ENCODE peak calls at places on chromosomes 16 and 17, in six cellular contexts. One of them, this sample, is unnamed.

GRCh38 chr17:18004345-18004744 is 31.7 kb downstream of the DRC3 start:
- DNase-seq in HFFc6: no peak
- DNase-seq in C1 segment of cervical spinal cord: no peak
- DNase-seq in IMR-90: peak
- DNase-seq in heart right ventricle: no peak
- DNase-seq in GM12864: no peak
- DNase-seq in this sample: no peak

GRCh38 chr17:51161541-51161940 is 4.7 kb upstream of the NME2 start:
- DNase-seq in GM12864: no peak
- DNase-seq in heart right ventricle: no peak
- DNase-seq in IMR-90: no peak
- DNase-seq in HFFc6: no peak
- DNase-seq in C1 segment of cervical spinal cord: no peak
- DNase-seq in this sample: no peak

GRCh38 chr16:84643180-84643583 is 5.1 kb upstream of the KLHL36 start:
- DNase-seq in heart right ventricle: peak
- DNase-seq in GM12864: no peak
- DNase-seq in HFFc6: peak
- DNase-seq in IMR-90: peak
- DNase-seq in C1 segment of cervical spinal cord: no peak
- DNase-seq in this sample: no peak

GRCh38 chr17:40952675-40953074 is 14.1 kb downstream of the KRT39 start:
- DNase-seq in IMR-90: peak
- DNase-seq in GM12864: no peak
- DNase-seq in heart right ventricle: no peak
- DNase-seq in C1 segment of cervical spinal cord: no peak
- DNase-seq in HFFc6: peak
- DNase-seq in this sample: no peak

GRCh38 chr16:67100569-67101300 is 9.0 kb upstream of the PHAF1 start:
- DNase-seq in C1 segment of cervical spinal cord: no peak
- DNase-seq in heart right ventricle: no peak
- DNase-seq in IMR-90: peak
- DNase-seq in GM12864: no peak
- DNase-seq in HFFc6: peak
- DNase-seq in this sample: no peak

GRCh38 chr17:63988741-63989621 is 9.2 kb upstream of the PRR29 start:
- DNase-seq in GM12864: no peak
- DNase-seq in IMR-90: no peak
- DNase-seq in HFFc6: no peak
- DNase-seq in C1 segment of cervical spinal cord: no peak
- DNase-seq in heart right ventricle: no peak
- DNase-seq in this sample: no peak

GRCh38 chr16:9262941-9263340 is 171.5 kb downstream of the HAPSTR1 start:
- DNase-seq in GM12864: no peak
- DNase-seq in HFFc6: no peak
- DNase-seq in IMR-90: no peak
- DNase-seq in C1 segment of cervical spinal cord: no peak
- DNase-seq in heart right ventricle: no peak
- DNase-seq in this sample: no peak

GRCh38 chr17:21375757-21376584 is at the start of gene KCNJ12:
- DNase-seq in GM12864: no peak
- DNase-seq in IMR-90: no peak
- DNase-seq in heart right ventricle: peak
- DNase-seq in HFFc6: no peak
- DNase-seq in C1 segment of cervical spinal cord: no peak
- DNase-seq in this sample: no peak

GRCh38 chr17:17413215-17413792 is 63.5 kb upstream of the MED9 start:
- DNase-seq in HFFc6: no peak
- DNase-seq in C1 segment of cervical spinal cord: no peak
- DNase-seq in IMR-90: no peak
- DNase-seq in heart right ventricle: no peak
- DNase-seq in GM12864: no peak
- DNase-seq in this sample: no peak

GRCh38 chr17:77717941-77718668 is 240.4 kb upstream of the TNRC6C start:
- DNase-seq in C1 segment of cervical spinal cord: no peak
- DNase-seq in HFFc6: no peak
- DNase-seq in GM12864: no peak
- DNase-seq in heart right ventricle: no peak
- DNase-seq in IMR-90: no peak
- DNase-seq in this sample: no peak

GRCh38 chr16:82936941-82937551 is 310.3 kb downstream of the CDH13 start:
- DNase-seq in GM12864: no peak
- DNase-seq in C1 segment of cervical spinal cord: no peak
- DNase-seq in heart right ventricle: no peak
- DNase-seq in IMR-90: peak
- DNase-seq in HFFc6: no peak
- DNase-seq in this sample: no peak

GRCh38 chr16:10897134-10897533 is 20.1 kb downstream of the CIITA start:
- DNase-seq in C1 segment of cervical spinal cord: no peak
- DNase-seq in GM12864: no peak
- DNase-seq in heart right ventricle: no peak
- DNase-seq in HFFc6: no peak
- DNase-seq in IMR-90: no peak
- DNase-seq in this sample: no peak

GRCh38 chr16:68375801-68376536 is 65.2 kb downstream of the PRMT7 start:
- DNase-seq in GM12864: no peak
- DNase-seq in C1 segment of cervical spinal cord: no peak
- DNase-seq in IMR-90: no peak
- DNase-seq in HFFc6: no peak
- DNase-seq in heart right ventricle: no peak
- DNase-seq in this sample: no peak

GRCh38 chr16:77238593-77238992 is 39.4 kb downstream of the SYCE1L start:
- DNase-seq in IMR-90: no peak
- DNase-seq in HFFc6: no peak
- DNase-seq in heart right ventricle: no peak
- DNase-seq in GM12864: no peak
- DNase-seq in C1 segment of cervical spinal cord: no peak
- DNase-seq in this sample: no peak

GRCh38 chr17:74163271-74163821 is 40.1 kb upstream of the RPL38 start:
- DNase-seq in C1 segment of cervical spinal cord: no peak
- DNase-seq in HFFc6: no peak
- DNase-seq in GM12864: no peak
- DNase-seq in IMR-90: no peak
- DNase-seq in heart right ventricle: no peak
- DNase-seq in this sample: no peak

GRCh38 chr17:38465420-38466345 is 37.4 kb downstream of the ARHGAP23 start:
- DNase-seq in GM12864: no peak
- DNase-seq in IMR-90: peak
- DNase-seq in HFFc6: peak
- DNase-seq in heart right ventricle: peak
- DNase-seq in C1 segment of cervical spinal cord: no peak
- DNase-seq in this sample: no peak

GRCh38 chr17:67055041-67055443 is 10.7 kb downstream of the CACNG1 start:
- DNase-seq in C1 segment of cervical spinal cord: no peak
- DNase-seq in IMR-90: no peak
- DNase-seq in heart right ventricle: no peak
- DNase-seq in HFFc6: no peak
- DNase-seq in GM12864: no peak
- DNase-seq in this sample: no peak

GRCh38 chr16:10972108-10972955 is 28.0 kb downstream of the CLEC16A start:
- DNase-seq in C1 segment of cervical spinal cord: no peak
- DNase-seq in GM12864: no peak
- DNase-seq in HFFc6: no peak
- DNase-seq in heart right ventricle: no peak
- DNase-seq in IMR-90: no peak
- DNase-seq in this sample: no peak

GRCh38 chr17:39018267-39019134 is 51.3 kb upstream of the FBXO47 start:
- DNase-seq in heart right ventricle: no peak
- DNase-seq in C1 segment of cervical spinal cord: no peak
- DNase-seq in IMR-90: no peak
- DNase-seq in GM12864: peak
- DNase-seq in HFFc6: no peak
- DNase-seq in this sample: peak

GRCh38 chr16:878071-878784 is 77.7 kb upstream of the GNG13 start:
- DNase-seq in C1 segment of cervical spinal cord: no peak
- DNase-seq in IMR-90: peak
- DNase-seq in heart right ventricle: no peak
- DNase-seq in HFFc6: no peak
- DNase-seq in GM12864: no peak
- DNase-seq in this sample: no peak

GRCh38 chr16:67404740-67405226 is 11.5 kb upstream of the TPPP3 start:
- DNase-seq in GM12864: no peak
- DNase-seq in C1 segment of cervical spinal cord: no peak
- DNase-seq in heart right ventricle: no peak
- DNase-seq in HFFc6: no peak
- DNase-seq in IMR-90: no peak
- DNase-seq in this sample: no peak

GRCh38 chr17:57020208-57020607 is 42.3 kb downstream of the SCPEP1 start:
- DNase-seq in heart right ventricle: no peak
- DNase-seq in IMR-90: no peak
- DNase-seq in HFFc6: no peak
- DNase-seq in C1 segment of cervical spinal cord: no peak
- DNase-seq in GM12864: no peak
- DNase-seq in this sample: no peak

GRCh38 chr16:48607056-48607825 is 2.7 kb downstream of the N4BP1 start:
- DNase-seq in C1 segment of cervical spinal cord: no peak
- DNase-seq in HFFc6: peak
- DNase-seq in heart right ventricle: no peak
- DNase-seq in GM12864: no peak
- DNase-seq in IMR-90: peak
- DNase-seq in this sample: no peak

GRCh38 chr16:23282508-23282907 is 19.6 kb upstream of the SCNN1B start:
- DNase-seq in IMR-90: no peak
- DNase-seq in GM12864: no peak
- DNase-seq in HFFc6: no peak
- DNase-seq in C1 segment of cervical spinal cord: no peak
- DNase-seq in heart right ventricle: no peak
- DNase-seq in this sample: no peak

GRCh38 chr17:2174048-2174447 is 119.1 kb downstream of the HIC1 start:
- DNase-seq in heart right ventricle: no peak
- DNase-seq in C1 segment of cervical spinal cord: no peak
- DNase-seq in HFFc6: no peak
- DNase-seq in GM12864: no peak
- DNase-seq in IMR-90: peak
- DNase-seq in this sample: no peak

GRCh38 chr17:19364699-19365498 is 2.4 kb upstream of the B9D1 start:
- DNase-seq in C1 segment of cervical spinal cord: peak
- DNase-seq in IMR-90: no peak
- DNase-seq in heart right ventricle: no peak
- DNase-seq in GM12864: no peak
- DNase-seq in HFFc6: no peak
- DNase-seq in this sample: no peak

GRCh38 chr16:14485131-14485551 is 144.9 kb downstream of the PARN start:
- DNase-seq in heart right ventricle: no peak
- DNase-seq in IMR-90: peak
- DNase-seq in HFFc6: peak
- DNase-seq in GM12864: no peak
- DNase-seq in C1 segment of cervical spinal cord: no peak
- DNase-seq in this sample: no peak

GRCh38 chr17:79699386-79700036 is 31.2 kb upstream of the ENPP7 start:
- DNase-seq in C1 segment of cervical spinal cord: no peak
- DNase-seq in IMR-90: no peak
- DNase-seq in GM12864: no peak
- DNase-seq in HFFc6: no peak
- DNase-seq in heart right ventricle: no peak
- DNase-seq in this sample: no peak

GRCh38 chr16:56824335-56824734 is 40.7 kb upstream of the SLC12A3 start:
- DNase-seq in IMR-90: no peak
- DNase-seq in GM12864: no peak
- DNase-seq in C1 segment of cervical spinal cord: peak
- DNase-seq in heart right ventricle: no peak
- DNase-seq in HFFc6: no peak
- DNase-seq in this sample: no peak

GRCh38 chr17:2851615-2852014 is 55.4 kb downstream of the RAP1GAP2 start:
- DNase-seq in GM12864: no peak
- DNase-seq in heart right ventricle: no peak
- DNase-seq in C1 segment of cervical spinal cord: no peak
- DNase-seq in HFFc6: no peak
- DNase-seq in IMR-90: no peak
- DNase-seq in this sample: no peak

GRCh38 chr17:78535285-78536197 is 41.7 kb downstream of the DNAH17 start:
- DNase-seq in heart right ventricle: no peak
- DNase-seq in HFFc6: no peak
- DNase-seq in IMR-90: no peak
- DNase-seq in C1 segment of cervical spinal cord: no peak
- DNase-seq in GM12864: no peak
- DNase-seq in this sample: no peak

GRCh38 chr17:70119961-70120360 is 44.9 kb downstream of the KCNJ16 start:
- DNase-seq in heart right ventricle: no peak
- DNase-seq in GM12864: no peak
- DNase-seq in IMR-90: no peak
- DNase-seq in HFFc6: no peak
- DNase-seq in C1 segment of cervical spinal cord: no peak
- DNase-seq in this sample: no peak

GRCh38 chr16:57297856-57298255 is 13.4 kb upstream of the PLLP start:
- DNase-seq in heart right ventricle: no peak
- DNase-seq in IMR-90: no peak
- DNase-seq in HFFc6: no peak
- DNase-seq in GM12864: no peak
- DNase-seq in C1 segment of cervical spinal cord: no peak
- DNase-seq in this sample: no peak

GRCh38 chr17:51029142-51029541 is 91.5 kb downstream of the SPAG9 start:
- DNase-seq in heart right ventricle: no peak
- DNase-seq in GM12864: no peak
- DNase-seq in C1 segment of cervical spinal cord: no peak
- DNase-seq in HFFc6: no peak
- DNase-seq in IMR-90: no peak
- DNase-seq in this sample: no peak

GRCh38 chr16:19481291-19481690 is 40.6 kb downstream of the GDE1 start:
- DNase-seq in heart right ventricle: no peak
- DNase-seq in GM12864: no peak
- DNase-seq in C1 segment of cervical spinal cord: no peak
- DNase-seq in HFFc6: no peak
- DNase-seq in IMR-90: no peak
- DNase-seq in this sample: no peak

GRCh38 chr17:2123467-2124251 is 68.8 kb downstream of the HIC1 start:
- DNase-seq in heart right ventricle: no peak
- DNase-seq in IMR-90: peak
- DNase-seq in GM12864: no peak
- DNase-seq in HFFc6: peak
- DNase-seq in C1 segment of cervical spinal cord: peak
- DNase-seq in this sample: no peak